ENCODE peak calls at places on chromosome 7, in four cellular contexts. D is C1 segment of cervical spinal cord, S is lower lobe of right lung, B is LoVo. X is an unnamed sample.

GRCh38 chr7:79876769-79877362 is 257.8 kb upstream of the GNAI1 start:
- DNase-seq in S (no peak), B (no peak), D (no peak), X (no peak)

GRCh38 chr7:100159099-100159623 is 638 bp upstream of the TRAPPC14 start:
- DNase-seq in D (no peak), B (no peak), S (no peak), X (no peak)

GRCh38 chr7:23471090-23471859 is 984 bp upstream of the IGF2BP3 start:
- DNase-seq in S (no peak), B (peak), D (no peak), X (peak)

GRCh38 chr7:133859191-133859590 is 267.9 kb upstream of the LRGUK start:
- DNase-seq in D (no peak), B (no peak), S (no peak), X (no peak)

GRCh38 chr7:28151965-28152364 is 28.6 kb downstream of the JAZF1 start:
- DNase-seq in D (no peak), S (no peak), B (no peak), X (no peak)

GRCh38 chr7:78510580-78511188 is 712.1 kb downstream of the PHTF2 start:
- DNase-seq in S (no peak), D (no peak), B (peak), X (peak)

GRCh38 chr7:116169060-116169459 is 41.3 kb upstream of the TES start:
- DNase-seq in D (no peak), S (no peak), B (peak), X (peak)

GRCh38 chr7:69228212-69228811 is 370.0 kb upstream of the AUTS2 start:
- DNase-seq in D (no peak), S (no peak), B (no peak), X (no peak)

GRCh38 chr7:48183370-48183743 is 12.1 kb downstream of the ABCA13 start:
- DNase-seq in B (no peak), S (no peak), D (peak), X (no peak)

GRCh38 chr7:14233898-14234174 is 244.4 kb upstream of the ETV1 start:
- DNase-seq in D (no peak), B (no peak), S (no peak), X (no peak)

GRCh38 chr7:30430777-30431176 is 47.8 kb downstream of the NOD1 start:
- DNase-seq in B (no peak), D (no peak), S (no peak), X (no peak)

GRCh38 chr7:150778738-150779301 is 21.3 kb downstream of the TMEM176B start:
- DNase-seq in D (peak), S (peak), B (peak), X (peak)

GRCh38 chr7:18770154-18770807 is 274.7 kb downstream of the HDAC9 start:
- DNase-seq in S (no peak), B (no peak), D (no peak), X (no peak)

GRCh38 chr7:138872576-138872975 is 74.6 kb upstream of the ATP6V0A4 start:
- DNase-seq in S (no peak), B (peak), D (no peak), X (no peak)

GRCh38 chr7:95045236-95045923 is 138.0 kb downstream of the PPP1R9A start:
- DNase-seq in B (no peak), S (no peak), D (no peak), X (peak)

GRCh38 chr7:39566056-39566921 is at the start of gene YAE1:
- DNase-seq in B (peak), S (peak), D (peak), X (peak)

GRCh38 chr7:52147240-52147639 is 830.6 kb upstream of the COBL start:
- DNase-seq in S (no peak), D (no peak), B (peak), X (no peak)

GRCh38 chr7:16670021-16670420 is 24.0 kb downstream of the BZW2 start:
- DNase-seq in S (no peak), B (no peak), D (no peak), X (no peak)

GRCh38 chr7:90747521-90747920 is 151.4 kb downstream of the CDK14 start:
- DNase-seq in S (no peak), B (no peak), D (no peak), X (no peak)

GRCh38 chr7:57774300-57774699 is 324.3 kb downstream of the ZNF716 start:
- DNase-seq in S (no peak), D (no peak), B (no peak), X (no peak)

GRCh38 chr7:127817466-127817865 is 165.5 kb downstream of the SND1 start:
- DNase-seq in S (no peak), D (no peak), B (no peak), X (no peak)

GRCh38 chr7:66167773-66168367 is 37.3 kb upstream of the TPST1 start:
- DNase-seq in D (no peak), S (no peak), B (no peak), X (peak)

GRCh38 chr7:75905785-75906604 is 9.0 kb upstream of the POR start:
- DNase-seq in B (no peak), S (peak), D (peak), X (peak)

GRCh38 chr7:55055479-55055878 is 36.7 kb downstream of the EGFR start:
- DNase-seq in B (no peak), D (no peak), S (no peak), X (no peak)

GRCh38 chr7:33831389-33832118 is 73.8 kb upstream of the BMPER start:
- DNase-seq in D (no peak), S (no peak), B (no peak), X (no peak)

GRCh38 chr7:152751449-152752141 is 8.0 kb upstream of the ACTR3B start:
- DNase-seq in S (no peak), B (no peak), D (no peak), X (no peak)

GRCh38 chr7:324011-324410 is 34.0 kb downstream of the FOXL3 start:
- DNase-seq in D (no peak), B (no peak), S (peak), X (no peak)

GRCh38 chr7:117010375-117011133 is 57.3 kb downstream of the ST7 start:
- DNase-seq in D (no peak), B (no peak), S (no peak), X (no peak)

GRCh38 chr7:76514926-76515325 is 4.6 kb downstream of the UPK3B start:
- DNase-seq in B (no peak), D (no peak), S (no peak), X (no peak)

GRCh38 chr7:143518521-143518920 is 40.8 kb downstream of the TAS2R41 start:
- DNase-seq in D (no peak), S (no peak), B (peak), X (no peak)

GRCh38 chr7:21507627-21508343 is 35.1 kb upstream of the DNAH11 start:
- DNase-seq in B (peak), S (no peak), D (no peak), X (peak)

X was measured in HepG2.